ENCODE peak calls at places on chromosomes 16 and 17, in ten cellular contexts. Y is HL-60, A is BJ, L is AG04450, S is type B pancreatic cell, D is choroid plexus epithelial cell, R is stomach, U is adrenal gland, J is upper lobe of left lung, N is psoas muscle. F is an unnamed sample.

GRCh38 chr17:8430966-8431365 is 4.7 kb upstream of the NDEL1 start:
- DNase-seq in Y (no peak), A (no peak), L (no peak), S (no peak), D (no peak), R (no peak), U (peak), J (no peak), N (peak), F (no peak)

GRCh38 chr17:52604105-52604504 is 445.6 kb upstream of the CA10 start:
- DNase-seq in Y (no peak), A (no peak), L (no peak), S (no peak), D (no peak), R (no peak), U (no peak), J (no peak), N (no peak), F (no peak)

GRCh38 chr17:38564869-38565268 is 40.9 kb downstream of the SRCIN1 start:
- DNase-seq in Y (no peak), A (no peak), L (no peak), S (no peak), D (no peak), R (no peak), U (no peak), J (no peak), N (no peak), F (no peak)

GRCh38 chr17:82518826-82519810 is at the start of gene FOXK2:
- DNase-seq in Y (peak), A (no peak), L (peak), S (peak), D (peak), R (peak), U (peak), J (peak), N (peak), F (peak)

GRCh38 chr16:25751230-25751629 is 59.5 kb downstream of the HS3ST4 start:
- DNase-seq in Y (no peak), A (no peak), L (no peak), S (no peak), D (no peak), R (no peak), U (no peak), J (no peak), N (no peak), F (no peak)

GRCh38 chr17:10606110-10606509 is 51.0 kb downstream of the MYH3 start:
- DNase-seq in Y (no peak), A (no peak), L (no peak), S (no peak), D (no peak), R (no peak), U (no peak), J (no peak), N (no peak), F (no peak)

GRCh38 chr16:84765606-84766580 is 53.9 kb upstream of the CRISPLD2 start:
- DNase-seq in Y (no peak), A (no peak), L (no peak), S (no peak), D (no peak), R (no peak), U (no peak), J (no peak), N (no peak), F (no peak)

GRCh38 chr16:81940781-81941560 is 70.3 kb downstream of the SDR42E1 start:
- DNase-seq in Y (no peak), A (peak), L (peak), S (no peak), D (peak), R (no peak), U (no peak), J (no peak), N (no peak), F (no peak)

GRCh38 chr17:70091005-70091568 is 16.1 kb downstream of the KCNJ16 start:
- DNase-seq in Y (no peak), A (no peak), L (no peak), S (no peak), D (no peak), R (no peak), U (no peak), J (no peak), N (no peak), F (no peak)

GRCh38 chr17:31787857-31788570 is 71.0 kb downstream of the COPRS start:
- DNase-seq in Y (no peak), A (peak), L (peak), S (no peak), D (peak), R (no peak), U (no peak), J (peak), N (peak), F (no peak)

GRCh38 chr17:42179911-42180410 is 981 bp downstream of the KCNH4 start:
- DNase-seq in Y (no peak), A (no peak), L (no peak), S (no peak), D (peak), R (peak), U (peak), J (no peak), N (peak), F (no peak)

GRCh38 chr17:49013311-49014205 is 16.4 kb downstream of the IGF2BP1 start:
- DNase-seq in Y (no peak), A (no peak), L (no peak), S (no peak), D (no peak), R (no peak), U (no peak), J (no peak), N (no peak), F (no peak)

GRCh38 chr17:48520631-48521045 is 10.2 kb downstream of the HOXB1 start:
- DNase-seq in Y (no peak), A (no peak), L (no peak), S (no peak), D (no peak), R (no peak), U (no peak), J (no peak), N (no peak), F (no peak)

GRCh38 chr17:35242158-35242804 is 591 bp upstream of the SLFN5 start:
- DNase-seq in Y (no peak), A (no peak), L (no peak), S (peak), D (peak), R (peak), U (peak), J (peak), N (peak), F (peak)

GRCh38 chr16:76780556-76780955 is 410.4 kb upstream of the MON1B start:
- DNase-seq in Y (no peak), A (no peak), L (no peak), S (no peak), D (peak), R (no peak), U (no peak), J (no peak), N (no peak), F (no peak)

GRCh38 chr16:84886536-84887090 is 66.8 kb downstream of the CRISPLD2 start:
- DNase-seq in Y (no peak), A (no peak), L (no peak), S (no peak), D (no peak), R (no peak), U (no peak), J (no peak), N (no peak), F (no peak)

GRCh38 chr17:43175213-43176118 is 4.5 kb downstream of the NBR1 start:
- DNase-seq in Y (no peak), A (peak), L (peak), S (no peak), D (peak), R (no peak), U (no peak), J (no peak), N (no peak), F (no peak)

GRCh38 chr17:29557085-29557697 is 9.6 kb downstream of the ABHD15 start:
- DNase-seq in Y (no peak), A (no peak), L (no peak), S (no peak), D (peak), R (no peak), U (no peak), J (no peak), N (no peak), F (no peak)

GRCh38 chr16:3074860-3075545 is 9.6 kb downstream of the IL32 start:
- DNase-seq in Y (peak), A (no peak), L (no peak), S (no peak), D (no peak), R (peak), U (no peak), J (peak), N (no peak), F (no peak)

GRCh38 chr16:75287708-75288107 is 36.3 kb upstream of the BCAR1 start:
- DNase-seq in Y (no peak), A (no peak), L (no peak), S (no peak), D (no peak), R (no peak), U (no peak), J (peak), N (no peak), F (no peak)

DNA sequence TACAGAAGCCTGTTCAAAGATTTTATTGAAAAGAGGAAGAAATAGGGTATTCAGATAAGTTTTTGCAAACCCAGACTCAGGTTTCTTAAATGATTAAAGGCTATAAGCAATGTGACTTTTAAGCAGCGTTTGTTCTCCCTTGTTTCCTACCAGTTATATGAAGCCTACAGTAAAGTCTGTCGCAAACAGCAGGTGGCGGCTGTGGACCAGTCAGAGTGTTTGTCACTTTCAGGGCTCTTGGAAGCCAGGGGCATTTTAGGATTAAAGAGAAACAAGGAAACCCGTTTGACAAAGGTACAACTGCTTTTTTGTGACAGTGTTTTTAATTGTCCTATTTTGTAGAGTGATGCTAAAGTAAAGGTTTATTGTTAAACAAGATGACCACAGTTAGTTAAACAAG is 7.7 kb upstream of the RARA start:
- DNase-seq in Y (no peak), A (no peak), L (no peak), S (no peak), D (no peak), R (peak), U (no peak), J (no peak), N (no peak), F (no peak)
- TF ChIP-seq CTCF in Y (no peak), A (peak), L (no peak), S (peak), D (peak), R (no peak), U (peak), J (peak), N (peak), F (no peak)

GRCh38 chr17:76816590-76817135 is 51.5 kb upstream of the MGAT5B start:
- DNase-seq in Y (peak), A (no peak), L (peak), S (no peak), D (peak), R (peak), U (no peak), J (no peak), N (no peak), F (no peak)
- TF ChIP-seq CTCF in Y (peak), A (peak), L (peak), S (peak), D (peak), R (no peak), U (peak), J (peak), N (peak), F (no peak)

GRCh38 chr17:80774146-80774545 is 217.5 kb upstream of the CHMP6 start:
- DNase-seq in Y (no peak), A (no peak), L (no peak), S (no peak), D (no peak), R (no peak), U (no peak), J (no peak), N (no peak), F (peak)
- TF ChIP-seq CTCF in Y (no peak), A (no peak), L (no peak), S (no peak), D (no peak), R (no peak), U (no peak), J (no peak), N (no peak), F (no peak)

DNA sequence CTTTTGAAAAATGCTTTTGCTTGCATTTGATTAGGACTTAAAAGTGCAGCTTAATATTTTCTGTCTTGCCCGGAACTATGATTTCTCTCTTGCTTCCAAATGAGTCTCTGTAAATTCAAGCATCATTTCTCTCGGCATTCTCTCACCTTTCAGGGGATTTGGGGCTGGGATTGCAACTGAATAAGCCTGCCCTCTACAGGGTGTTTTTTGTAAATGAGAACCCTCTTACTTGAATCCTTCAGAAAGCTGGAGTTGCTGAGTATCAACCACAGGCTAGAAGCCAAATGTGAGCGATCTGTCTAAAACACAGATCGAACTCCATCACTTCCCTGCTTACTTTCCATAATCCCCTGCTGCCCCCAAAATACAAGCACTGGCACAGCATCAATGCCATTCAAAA is 234.6 kb downstream of the TMEM114 start:
- DNase-seq in Y (no peak), A (no peak), L (no peak), S (no peak), D (no peak), R (no peak), U (no peak), J (no peak), N (no peak), F (no peak)
- TF ChIP-seq CTCF in Y (no peak), A (no peak), L (no peak), S (peak), D (no peak), R (no peak), U (no peak), J (no peak), N (no peak), F (no peak)

GRCh38 chr17:80751460-80752368 is 207.1 kb downstream of the RPTOR start:
- DNase-seq in Y (no peak), A (peak), L (no peak), S (no peak), D (peak), R (no peak), U (no peak), J (no peak), N (peak), F (no peak)
- TF ChIP-seq CTCF in Y (no peak), A (no peak), L (no peak), S (no peak), D (peak), R (no peak), U (no peak), J (no peak), N (no peak), F (no peak)

DNA sequence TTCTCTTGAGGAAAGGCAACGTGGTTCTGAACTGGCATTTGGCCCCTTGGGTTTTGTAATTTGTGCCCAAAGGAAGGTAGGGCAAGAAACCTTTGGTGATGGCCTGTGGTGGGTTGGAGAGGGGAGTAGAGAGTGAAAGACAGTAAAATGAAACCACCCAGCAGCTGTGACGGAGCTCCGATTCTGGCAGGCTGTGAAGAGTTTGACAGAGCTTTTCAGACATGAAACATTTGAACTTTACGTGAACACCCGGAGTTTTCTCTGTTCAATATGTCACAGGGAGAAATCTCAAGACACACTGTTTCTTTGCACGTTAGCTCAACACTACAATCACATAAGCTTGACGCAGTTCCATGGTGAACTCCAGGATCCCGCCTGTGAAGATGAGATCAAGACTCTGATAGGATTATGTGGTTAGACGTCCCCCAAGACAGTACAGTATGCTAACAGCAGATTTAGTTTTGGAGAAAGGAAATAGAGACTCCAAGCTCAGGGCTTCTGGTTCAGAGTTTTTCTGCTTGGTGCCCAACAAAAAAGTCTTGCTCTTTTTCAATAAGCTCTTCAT is 79.7 kb upstream of the CDH11 start:
- DNase-seq in Y (no peak), A (no peak), L (no peak), S (no peak), D (no peak), R (no peak), U (no peak), J (no peak), N (no peak), F (no peak)
- TF ChIP-seq CTCF in Y (no peak), A (no peak), L (no peak), S (no peak), D (no peak), R (no peak), U (no peak), J (no peak), N (no peak), F (no peak)

GRCh38 chr17:64354824-64355535 is 35.7 kb downstream of the PECAM1 start:
- DNase-seq in Y (no peak), A (no peak), L (no peak), S (no peak), D (peak), R (no peak), U (no peak), J (no peak), N (no peak), F (no peak)

GRCh38 chr17:64356304-64356686 is 34.4 kb downstream of the PECAM1 start:
- DNase-seq in Y (no peak), A (no peak), L (no peak), S (no peak), D (no peak), R (no peak), U (no peak), J (no peak), N (no peak), F (no peak)

GRCh38 chr17:64355536-64356303 is 34.9 kb downstream of the PECAM1 start:
- DNase-seq in Y (no peak), A (no peak), L (no peak), S (no peak), D (peak), R (no peak), U (no peak), J (no peak), N (peak), F (no peak)

GRCh38 chr17:64358261-64358788 is 32.3 kb downstream of the PECAM1 start:
- DNase-seq in Y (no peak), A (no peak), L (no peak), S (no peak), D (no peak), R (no peak), U (no peak), J (no peak), N (no peak), F (no peak)

DNA sequence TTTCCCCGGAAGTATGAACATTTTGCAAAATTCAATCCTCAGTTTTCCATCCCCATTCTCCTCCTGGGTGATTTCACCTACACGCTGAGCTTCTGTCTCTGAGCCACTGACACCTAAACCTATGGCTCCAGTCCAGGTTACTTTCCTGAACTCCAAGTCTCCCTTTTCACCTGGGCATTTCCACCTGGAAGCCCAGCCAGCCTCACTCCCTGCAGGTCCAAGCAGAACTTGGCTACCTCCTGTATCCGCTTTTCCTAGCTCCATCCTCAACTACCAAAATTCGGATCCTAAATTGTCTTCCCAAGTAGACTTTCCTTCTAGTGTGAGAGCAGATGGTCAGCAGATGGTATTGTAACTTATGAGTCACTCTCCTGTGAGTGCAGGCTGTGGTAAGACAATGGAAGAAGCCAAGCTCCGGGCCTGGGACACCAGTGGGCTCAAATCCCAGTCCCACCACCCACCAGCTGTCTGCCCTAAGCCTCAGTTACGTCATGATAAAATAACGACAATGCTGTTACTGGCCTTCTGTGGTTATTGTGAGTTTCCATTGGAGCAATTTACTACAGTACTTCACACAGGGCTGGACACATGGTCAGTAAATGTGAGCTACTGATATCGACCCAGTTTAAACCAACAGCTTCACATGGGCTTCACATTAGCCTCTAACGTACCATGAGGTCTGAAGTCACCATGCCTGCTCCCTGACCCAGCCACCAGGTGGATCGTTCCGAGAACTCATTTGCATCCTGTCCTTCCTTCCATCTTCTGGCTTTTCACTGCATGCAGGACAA is 33.3 kb downstream of the PECAM1 start:
- DNase-seq in Y (peak), A (peak), L (peak), S (no peak), D (peak), R (no peak), U (no peak), J (peak), N (peak), F (no peak)
- TF ChIP-seq CTCF in Y (no peak), A (peak), L (peak), S (no peak), D (no peak), R (no peak), U (no peak), J (no peak), N (no peak), F (no peak)

GRCh38 chr17:79808763-79809529 is 12.1 kb upstream of the CBX8 start:
- DNase-seq in Y (no peak), A (no peak), L (no peak), S (no peak), D (peak), R (peak), U (no peak), J (peak), N (no peak), F (no peak)
- TF ChIP-seq CTCF in Y (peak), A (no peak), L (peak), S (no peak), D (peak), R (no peak), U (peak), J (peak), N (no peak), F (no peak)

DNA sequence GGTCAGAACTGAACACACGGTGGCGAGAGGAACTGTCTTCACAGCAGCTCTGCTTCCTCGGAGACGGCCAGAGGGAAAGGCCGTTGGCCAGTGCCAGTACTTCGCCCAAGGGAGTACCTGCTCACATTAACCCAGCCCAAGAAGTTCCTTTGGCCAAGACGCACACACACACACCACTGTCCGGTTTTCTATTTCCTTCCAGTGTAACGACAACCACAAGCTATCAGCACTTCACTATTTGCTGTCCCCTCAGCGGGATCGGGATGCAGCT is 735 bp upstream of the GGNBP2 start:
- DNase-seq in Y (no peak), A (peak), L (no peak), S (no peak), D (no peak), R (peak), U (peak), J (peak), N (no peak), F (peak)
- TF ChIP-seq CTCF in Y (no peak), A (peak), L (peak), S (peak), D (peak), R (no peak), U (no peak), J (no peak), N (no peak), F (peak)

GRCh38 chr17:40448213-40448638 is 5.0 kb downstream of the IGFBP4 start:
- DNase-seq in Y (no peak), A (no peak), L (no peak), S (no peak), D (peak), R (no peak), U (no peak), J (peak), N (peak), F (no peak)

GRCh38 chr17:40443196-40443987 is at the start of gene IGFBP4:
- DNase-seq in Y (peak), A (no peak), L (no peak), S (peak), D (peak), R (peak), U (peak), J (peak), N (peak), F (peak)

GRCh38 chr17:40447148-40447644 is 3.9 kb downstream of the IGFBP4 start:
- DNase-seq in Y (no peak), A (no peak), L (no peak), S (no peak), D (peak), R (no peak), U (no peak), J (no peak), N (peak), F (no peak)

GRCh38 chr17:40443988-40444899 is 994 bp downstream of the IGFBP4 start:
- DNase-seq in Y (no peak), A (no peak), L (no peak), S (no peak), D (peak), R (no peak), U (no peak), J (no peak), N (no peak), F (no peak)

GRCh38 chr17:40445769-40446468 is 2.7 kb downstream of the IGFBP4 start:
- DNase-seq in Y (no peak), A (no peak), L (no peak), S (no peak), D (peak), R (no peak), U (no peak), J (no peak), N (no peak), F (no peak)
- TF ChIP-seq CTCF in Y (no peak), A (peak), L (peak), S (peak), D (peak), R (no peak), U (no peak), J (no peak), N (no peak), F (no peak)